ENCODE peak calls at places on chromosomes 7 and 10, in nine cellular contexts. One of them, this sample, is unnamed.
A peak's percentile ranks its signal among the peaks of the same experiment; 100 is the strongest.

GRCh38 chr7:78134256-78134655 is 335.7 kb downstream of the PHTF2 start:
- DNase-seq in BJ: peak; percentile 51
- DNase-seq in astrocyte: peak; percentile 42
- DNase-seq in GM06990: no peak
- DNase-seq in cardiac muscle cell: peak; percentile 49
- DNase-seq in adrenal gland: no peak
- DNase-seq in foreskin fibroblast: peak; percentile 72
- DNase-seq in upper lobe of left lung: no peak
- DNase-seq in brain microvascular endothelial cell: peak; percentile 62
- DNase-seq in this sample: peak; percentile 68

GRCh38 chr7:38312776-38313175 is 39.3 kb upstream of the TARP start:
- DNase-seq in upper lobe of left lung: no peak
- DNase-seq in GM06990: no peak
- DNase-seq in cardiac muscle cell: no peak
- DNase-seq in brain microvascular endothelial cell: no peak
- DNase-seq in BJ: no peak
- DNase-seq in adrenal gland: no peak
- DNase-seq in astrocyte: no peak
- DNase-seq in foreskin fibroblast: no peak
- DNase-seq in this sample: no peak

GRCh38 chr7:51455948-51456347 is 139.3 kb upstream of the COBL start:
- DNase-seq in foreskin fibroblast: no peak
- DNase-seq in cardiac muscle cell: peak; percentile 43
- DNase-seq in GM06990: no peak
- DNase-seq in adrenal gland: no peak
- DNase-seq in brain microvascular endothelial cell: no peak
- DNase-seq in astrocyte: no peak
- DNase-seq in upper lobe of left lung: no peak
- DNase-seq in BJ: no peak
- DNase-seq in this sample: no peak

GRCh38 chr10:80444646-80445319 is 9.3 kb upstream of the TSPAN14 start:
- DNase-seq in upper lobe of left lung: no peak
- DNase-seq in BJ: no peak
- DNase-seq in GM06990: peak; percentile 69
- DNase-seq in brain microvascular endothelial cell: peak; percentile 56
- DNase-seq in cardiac muscle cell: peak; percentile 67
- DNase-seq in adrenal gland: peak; percentile 80
- DNase-seq in foreskin fibroblast: peak; percentile 63
- DNase-seq in astrocyte: peak; percentile 57
- DNase-seq in this sample: peak; percentile 60

GRCh38 chr10:61760943-61761824 is 98.5 kb downstream of the CABCOCO1 start:
- DNase-seq in cardiac muscle cell: no peak
- DNase-seq in BJ: peak; percentile 68
- DNase-seq in brain microvascular endothelial cell: peak; percentile 60
- DNase-seq in adrenal gland: no peak
- DNase-seq in astrocyte: peak; percentile 91
- DNase-seq in foreskin fibroblast: peak; percentile 71
- DNase-seq in upper lobe of left lung: no peak
- DNase-seq in GM06990: no peak
- DNase-seq in this sample: peak; percentile 64

GRCh38 chr10:77139145-77139692 is 498.4 kb downstream of the KCNMA1 start:
- DNase-seq in upper lobe of left lung: no peak
- DNase-seq in brain microvascular endothelial cell: no peak
- DNase-seq in cardiac muscle cell: no peak
- DNase-seq in GM06990: no peak
- DNase-seq in astrocyte: no peak
- DNase-seq in adrenal gland: no peak
- DNase-seq in foreskin fibroblast: no peak
- DNase-seq in BJ: peak; percentile 37
- DNase-seq in this sample: no peak

GRCh38 chr7:1928555-1929348 is 258.7 kb downstream of the ELFN1 start:
- DNase-seq in upper lobe of left lung: peak; percentile 86
- DNase-seq in brain microvascular endothelial cell: no peak
- DNase-seq in foreskin fibroblast: no peak
- DNase-seq in astrocyte: no peak
- DNase-seq in BJ: no peak
- DNase-seq in adrenal gland: no peak
- DNase-seq in GM06990: no peak
- DNase-seq in cardiac muscle cell: no peak
- DNase-seq in this sample: no peak

GRCh38 chr10:60798031-60798430 is 19.8 kb downstream of the CDK1 start:
- DNase-seq in BJ: no peak
- DNase-seq in cardiac muscle cell: no peak
- DNase-seq in adrenal gland: no peak
- DNase-seq in foreskin fibroblast: no peak
- DNase-seq in upper lobe of left lung: no peak
- DNase-seq in brain microvascular endothelial cell: peak; percentile 45
- DNase-seq in astrocyte: no peak
- DNase-seq in GM06990: no peak
- DNase-seq in this sample: no peak

GRCh38 chr7:107680478-107680877 is 19.9 kb downstream of the SLC26A4 start:
- DNase-seq in cardiac muscle cell: no peak
- DNase-seq in BJ: no peak
- DNase-seq in astrocyte: no peak
- DNase-seq in adrenal gland: no peak
- DNase-seq in upper lobe of left lung: no peak
- DNase-seq in foreskin fibroblast: no peak
- DNase-seq in GM06990: no peak
- DNase-seq in brain microvascular endothelial cell: no peak
- DNase-seq in this sample: no peak

GRCh38 chr7:140656548-140657515 is 15.9 kb upstream of the ADCK2 start:
- DNase-seq in upper lobe of left lung: no peak
- DNase-seq in astrocyte: peak; percentile 10
- DNase-seq in BJ: no peak
- DNase-seq in cardiac muscle cell: peak; percentile 69
- DNase-seq in brain microvascular endothelial cell: peak; percentile 67
- DNase-seq in adrenal gland: peak; percentile 58
- DNase-seq in foreskin fibroblast: peak; percentile 67
- DNase-seq in GM06990: peak; percentile 42
- DNase-seq in this sample: no peak

GRCh38 chr10:78745445-78745844 is 323.3 kb upstream of the ZMIZ1 start:
- DNase-seq in foreskin fibroblast: no peak
- DNase-seq in cardiac muscle cell: no peak
- DNase-seq in GM06990: no peak
- DNase-seq in brain microvascular endothelial cell: no peak
- DNase-seq in upper lobe of left lung: no peak
- DNase-seq in astrocyte: no peak
- DNase-seq in adrenal gland: no peak
- DNase-seq in BJ: no peak
- DNase-seq in this sample: no peak

GRCh38 chr7:19404912-19405329 is 259.7 kb upstream of the FERD3L start:
- DNase-seq in adrenal gland: no peak
- DNase-seq in cardiac muscle cell: peak; percentile 40
- DNase-seq in astrocyte: peak; percentile 100
- DNase-seq in foreskin fibroblast: peak; percentile 94
- DNase-seq in brain microvascular endothelial cell: peak; percentile 96
- DNase-seq in upper lobe of left lung: no peak
- DNase-seq in BJ: peak; percentile 95
- DNase-seq in GM06990: no peak
- DNase-seq in this sample: peak; percentile 97

GRCh38 chr10:119932631-119933030 is 40.1 kb downstream of the SEC23IP start:
- DNase-seq in upper lobe of left lung: no peak
- DNase-seq in astrocyte: no peak
- DNase-seq in brain microvascular endothelial cell: no peak
- DNase-seq in cardiac muscle cell: no peak
- DNase-seq in foreskin fibroblast: no peak
- DNase-seq in GM06990: no peak
- DNase-seq in BJ: no peak
- DNase-seq in adrenal gland: no peak
- DNase-seq in this sample: no peak

GRCh38 chr10:119931873-119932272 is 39.3 kb downstream of the SEC23IP start:
- DNase-seq in cardiac muscle cell: no peak
- DNase-seq in adrenal gland: no peak
- DNase-seq in BJ: no peak
- DNase-seq in GM06990: no peak
- DNase-seq in foreskin fibroblast: no peak
- DNase-seq in upper lobe of left lung: no peak
- DNase-seq in brain microvascular endothelial cell: no peak
- DNase-seq in astrocyte: no peak
- DNase-seq in this sample: no peak

GRCh38 chr10:119928411-119928810 is 35.9 kb downstream of the SEC23IP start:
- DNase-seq in brain microvascular endothelial cell: no peak
- DNase-seq in GM06990: no peak
- DNase-seq in cardiac muscle cell: no peak
- DNase-seq in upper lobe of left lung: no peak
- DNase-seq in BJ: no peak
- DNase-seq in foreskin fibroblast: no peak
- DNase-seq in adrenal gland: no peak
- DNase-seq in astrocyte: no peak
- DNase-seq in this sample: no peak

DNA sequence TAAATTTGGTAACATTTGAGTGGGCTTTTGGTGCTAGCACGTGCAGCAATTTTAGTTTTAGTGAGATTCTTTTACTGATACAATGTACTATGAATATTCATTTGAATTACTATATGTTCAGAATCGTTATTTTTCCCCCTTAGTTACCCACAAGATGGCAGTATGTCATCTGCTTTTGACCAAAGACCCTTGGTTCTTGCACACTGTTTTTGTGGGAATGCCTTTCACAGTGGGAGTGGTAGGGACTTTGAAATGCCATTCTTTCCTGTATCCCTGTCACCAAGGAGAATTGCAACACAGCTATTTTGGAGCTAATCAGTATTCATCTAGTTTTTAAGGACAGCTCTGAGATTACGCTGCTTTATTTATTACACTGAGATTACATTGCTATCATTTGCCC is 40.6 kb downstream of the SEC23IP start:
- DNase-seq in GM06990: no peak
- DNase-seq in adrenal gland: no peak
- DNase-seq in BJ: no peak
- DNase-seq in cardiac muscle cell: peak; percentile 67
- DNase-seq in astrocyte: peak; percentile 18
- DNase-seq in foreskin fibroblast: no peak
- DNase-seq in brain microvascular endothelial cell: no peak
- DNase-seq in upper lobe of left lung: no peak
- DNase-seq in this sample: no peak
- TF ChIP-seq CTCF in GM06990: no peak
- TF ChIP-seq CTCF in adrenal gland: peak; percentile 27
- TF ChIP-seq CTCF in BJ: peak; percentile 31
- TF ChIP-seq CTCF in cardiac muscle cell: peak; percentile 33
- TF ChIP-seq CTCF in astrocyte: peak; percentile 41
- TF ChIP-seq CTCF in foreskin fibroblast: no peak
- TF ChIP-seq CTCF in brain microvascular endothelial cell: peak; percentile 46
- TF ChIP-seq CTCF in upper lobe of left lung: no peak
- TF ChIP-seq CTCF in this sample: peak; percentile 26

DNA sequence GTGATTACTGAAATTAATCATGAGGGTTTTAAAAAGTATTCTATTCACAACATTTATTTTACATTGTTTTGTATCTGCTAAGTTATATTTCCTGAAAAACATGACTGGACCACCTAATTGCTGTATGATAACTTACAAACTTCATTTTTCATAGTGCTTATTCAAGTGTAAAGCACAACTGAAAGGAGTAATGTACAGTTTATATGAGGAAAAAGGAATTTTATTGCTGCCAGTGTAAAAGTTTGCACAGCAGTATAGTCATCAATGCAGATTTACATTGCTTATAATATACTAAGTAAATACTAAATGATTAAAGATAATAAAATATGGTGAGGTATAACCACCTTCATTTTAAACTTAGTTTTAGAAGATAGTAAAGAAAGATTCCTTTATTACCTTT is 4.0 kb downstream of the PTEN start:
- DNase-seq in BJ: no peak
- DNase-seq in foreskin fibroblast: no peak
- DNase-seq in brain microvascular endothelial cell: no peak
- DNase-seq in adrenal gland: no peak
- DNase-seq in astrocyte: no peak
- DNase-seq in cardiac muscle cell: no peak
- DNase-seq in upper lobe of left lung: no peak
- DNase-seq in GM06990: no peak
- DNase-seq in this sample: no peak
- H3K4me3 ChIP-seq in BJ: peak overlapping the region; percentile 84
- H3K4me3 ChIP-seq in foreskin fibroblast: peak overlapping the region; percentile 89
- H3K4me3 ChIP-seq in brain microvascular endothelial cell: peak overlapping the region; percentile 71
- H3K4me3 ChIP-seq in adrenal gland: no peak overlapping the region
- H3K4me3 ChIP-seq in astrocyte: peak overlapping the region; percentile 99
- H3K4me3 ChIP-seq in cardiac muscle cell: peak overlapping the region; percentile 98
- H3K4me3 ChIP-seq in upper lobe of left lung: no peak overlapping the region
- H3K4me3 ChIP-seq in GM06990: peak overlapping the region; percentile 60
- H3K4me3 ChIP-seq in this sample: peak overlapping the region; percentile 95

DNA sequence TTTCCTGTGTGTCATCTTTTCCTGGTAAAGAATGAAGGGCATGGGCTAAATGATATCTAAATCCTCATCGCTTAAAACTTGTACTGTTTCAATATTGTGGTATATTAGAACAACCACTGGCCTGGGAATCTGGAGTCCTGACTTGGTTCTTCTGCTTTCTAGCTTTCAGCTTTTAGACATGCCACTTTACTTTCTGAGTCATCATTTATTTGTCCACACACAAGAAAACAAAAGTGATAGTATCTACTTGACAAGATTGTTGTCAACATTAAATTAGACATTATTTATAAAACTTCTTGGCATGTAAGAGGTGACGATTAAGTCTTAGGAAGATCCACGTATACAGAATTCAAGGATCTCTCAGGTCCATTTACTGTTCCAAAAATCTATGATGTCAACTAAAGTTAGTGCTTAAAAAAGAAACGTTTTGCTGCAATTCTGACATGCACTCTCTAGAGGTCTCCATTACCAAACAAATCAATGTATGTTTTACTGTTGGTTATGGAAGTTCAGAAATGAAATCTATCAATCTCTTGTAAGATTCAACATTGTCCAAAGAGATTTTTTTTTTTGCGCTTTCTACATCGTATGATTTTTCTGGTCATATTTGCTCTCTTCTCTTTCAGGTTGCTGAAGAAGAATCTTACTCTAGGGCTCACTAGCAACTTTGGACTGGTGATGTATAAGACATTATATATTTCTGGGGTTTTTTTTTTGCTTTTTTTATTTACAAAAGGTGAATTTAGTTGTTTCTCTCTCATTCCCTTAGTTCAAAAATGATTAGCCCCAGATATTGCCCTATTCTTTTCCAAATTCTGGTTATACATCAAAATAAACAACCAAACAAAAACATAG is 53.6 kb upstream of the DYNC1I1 start:
- DNase-seq in astrocyte: no peak
- DNase-seq in GM06990: no peak
- DNase-seq in BJ: no peak
- DNase-seq in foreskin fibroblast: peak; percentile 1
- DNase-seq in adrenal gland: no peak
- DNase-seq in brain microvascular endothelial cell: no peak
- DNase-seq in upper lobe of left lung: no peak
- DNase-seq in cardiac muscle cell: no peak
- DNase-seq in this sample: peak; percentile 1
- TF ChIP-seq CTCF in astrocyte: peak; percentile 45
- TF ChIP-seq CTCF in GM06990: peak; percentile 39
- TF ChIP-seq CTCF in BJ: peak; percentile 26
- TF ChIP-seq CTCF in foreskin fibroblast: peak; percentile 8
- TF ChIP-seq CTCF in adrenal gland: peak; percentile 52
- TF ChIP-seq CTCF in brain microvascular endothelial cell: peak; percentile 25
- TF ChIP-seq CTCF in upper lobe of left lung: no peak
- TF ChIP-seq CTCF in cardiac muscle cell: peak; percentile 51
- TF ChIP-seq CTCF in this sample: peak; percentile 38

GRCh38 chr10:96584035-96584434 is 2.8 kb downstream of the TM9SF3 start:
- DNase-seq in BJ: no peak
- DNase-seq in adrenal gland: no peak
- DNase-seq in foreskin fibroblast: no peak
- DNase-seq in upper lobe of left lung: no peak
- DNase-seq in brain microvascular endothelial cell: no peak
- DNase-seq in astrocyte: no peak
- DNase-seq in cardiac muscle cell: no peak
- DNase-seq in GM06990: no peak
- DNase-seq in this sample: no peak
- H3K4me3 ChIP-seq in BJ: no peak overlapping the region
- H3K4me3 ChIP-seq in adrenal gland: no peak overlapping the region
- H3K4me3 ChIP-seq in foreskin fibroblast: no peak overlapping the region
- H3K4me3 ChIP-seq in upper lobe of left lung: no peak overlapping the region
- H3K4me3 ChIP-seq in brain microvascular endothelial cell: no peak overlapping the region
- H3K4me3 ChIP-seq in astrocyte: no peak overlapping the region
- H3K4me3 ChIP-seq in cardiac muscle cell: no peak overlapping the region
- H3K4me3 ChIP-seq in GM06990: no peak overlapping the region
- H3K4me3 ChIP-seq in this sample: no peak overlapping the region

GRCh38 chr10:121498071-121498470 is 100.2 kb downstream of the FGFR2 start:
- DNase-seq in upper lobe of left lung: no peak
- DNase-seq in astrocyte: no peak
- DNase-seq in GM06990: no peak
- DNase-seq in brain microvascular endothelial cell: no peak
- DNase-seq in BJ: no peak
- DNase-seq in adrenal gland: no peak
- DNase-seq in cardiac muscle cell: no peak
- DNase-seq in foreskin fibroblast: no peak
- DNase-seq in this sample: no peak
- TF ChIP-seq CTCF in upper lobe of left lung: no peak
- TF ChIP-seq CTCF in astrocyte: no peak
- TF ChIP-seq CTCF in GM06990: no peak
- TF ChIP-seq CTCF in brain microvascular endothelial cell: no peak
- TF ChIP-seq CTCF in BJ: no peak
- TF ChIP-seq CTCF in adrenal gland: no peak
- TF ChIP-seq CTCF in cardiac muscle cell: no peak
- TF ChIP-seq CTCF in foreskin fibroblast: no peak
- TF ChIP-seq CTCF in this sample: no peak

This sample was measured in AG09309.